ENCODE peak calls at places on chromosomes 11 and 22, in five cellular contexts. Z, I, M, E and T are unnamed samples.

GRCh38 chr11:93236741-93237675 is 39.2 kb upstream of the SLC36A4 start:
- DNase-seq in Z (no peak), I (peak), M (no peak), E (peak), T (peak)

GRCh38 chr22:26597480-26597879 is 7.5 kb upstream of the TPST2 start:
- DNase-seq in Z (no peak), I (no peak), M (no peak), E (no peak), T (no peak)

GRCh38 chr22:37212174-37212906 is at the start of gene SSTR3:
- DNase-seq in Z (peak), I (peak), M (no peak), E (no peak), T (no peak)

GRCh38 chr11:78138694-78139421 is 568 bp downstream of the ALG8 start:
- DNase-seq in Z (peak), I (no peak), M (no peak), E (peak), T (no peak)

GRCh38 chr11:102912482-102912830 is 37.7 kb upstream of the MMP12 start:
- DNase-seq in Z (no peak), I (no peak), M (no peak), E (no peak), T (no peak)

GRCh38 chr22:45788530-45788929 is 116.9 kb downstream of the ATXN10 start:
- DNase-seq in Z (no peak), I (no peak), M (no peak), E (no peak), T (no peak)

GRCh38 chr11:134854391-134854991 is 442.4 kb upstream of the B3GAT1 start:
- DNase-seq in Z (no peak), I (no peak), M (no peak), E (no peak), T (no peak)

GRCh38 chr22:27863001-27863400 is 56.1 kb downstream of the PITPNB start:
- DNase-seq in Z (no peak), I (no peak), M (no peak), E (no peak), T (no peak)

GRCh38 chr11:27571151-27571840 is 64.7 kb upstream of the LIN7C start:
- DNase-seq in Z (no peak), I (no peak), M (no peak), E (no peak), T (no peak)

GRCh38 chr11:1557904-1558831 is 13.9 kb downstream of the DUSP8 start:
- DNase-seq in Z (no peak), I (peak), M (no peak), E (peak), T (peak)

GRCh38 chr11:2529636-2530035 is 84.8 kb downstream of the KCNQ1 start:
- DNase-seq in Z (peak), I (peak), M (no peak), E (no peak), T (no peak)

GRCh38 chr11:100827934-100828661 is 141.0 kb downstream of the ARHGAP42 start:
- DNase-seq in Z (no peak), I (peak), M (no peak), E (peak), T (no peak)

GRCh38 chr11:13297917-13298356 is 20.3 kb downstream of the BMAL1 start:
- DNase-seq in Z (no peak), I (no peak), M (no peak), E (no peak), T (no peak)

GRCh38 chr22:33555814-33556522 is 364.3 kb downstream of the LARGE1 start:
- DNase-seq in Z (no peak), I (no peak), M (no peak), E (no peak), T (no peak)

GRCh38 chr11:63567044-63567840 is 4.1 kb upstream of the PLAAT2 start:
- DNase-seq in Z (peak), I (peak), M (no peak), E (peak), T (peak)

GRCh38 chr11:128247235-128247594 is 340.1 kb downstream of the ETS1 start:
- DNase-seq in Z (no peak), I (no peak), M (no peak), E (no peak), T (no peak)

GRCh38 chr11:102830328-102830727 is 13.1 kb downstream of the MMP3 start:
- DNase-seq in Z (no peak), I (no peak), M (no peak), E (no peak), T (no peak)

DNA sequence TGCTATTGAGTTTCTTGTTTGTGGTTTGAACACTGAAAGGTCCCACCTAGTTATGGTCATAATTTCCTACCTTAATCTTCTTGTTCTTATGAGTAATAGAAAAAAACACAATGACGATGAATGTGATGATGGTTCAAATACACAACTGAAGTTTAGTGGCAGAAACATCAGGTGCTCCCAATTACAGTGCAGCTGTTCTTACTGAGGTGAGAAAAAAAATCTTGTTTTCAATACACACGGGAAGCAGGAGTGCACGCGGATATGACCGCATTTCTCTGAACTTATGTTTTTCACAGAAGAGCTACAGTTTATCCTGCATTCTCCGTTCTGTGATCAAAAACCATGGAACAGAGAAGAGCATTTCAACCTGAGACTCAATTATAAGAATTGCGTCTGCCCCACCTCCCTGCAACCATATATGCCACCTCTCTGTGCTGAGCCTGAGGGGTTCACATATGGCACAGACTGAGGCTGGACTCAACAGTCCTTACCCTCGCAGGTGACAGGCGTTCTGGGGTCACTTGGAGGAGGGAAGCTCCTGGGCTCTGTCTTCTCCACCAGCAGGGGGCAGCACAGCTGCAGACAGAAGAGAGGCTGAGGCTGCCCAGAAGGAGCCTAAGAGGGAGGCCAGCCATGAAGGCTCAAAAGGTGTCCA is 99.7 kb upstream of the IGLL5 start:
- DNase-seq in Z (peak), I (peak), M (no peak), E (peak), T (no peak)
- TF ChIP-seq CTCF in Z (peak), I (peak), M (peak), E (peak), T (peak)

DNA sequence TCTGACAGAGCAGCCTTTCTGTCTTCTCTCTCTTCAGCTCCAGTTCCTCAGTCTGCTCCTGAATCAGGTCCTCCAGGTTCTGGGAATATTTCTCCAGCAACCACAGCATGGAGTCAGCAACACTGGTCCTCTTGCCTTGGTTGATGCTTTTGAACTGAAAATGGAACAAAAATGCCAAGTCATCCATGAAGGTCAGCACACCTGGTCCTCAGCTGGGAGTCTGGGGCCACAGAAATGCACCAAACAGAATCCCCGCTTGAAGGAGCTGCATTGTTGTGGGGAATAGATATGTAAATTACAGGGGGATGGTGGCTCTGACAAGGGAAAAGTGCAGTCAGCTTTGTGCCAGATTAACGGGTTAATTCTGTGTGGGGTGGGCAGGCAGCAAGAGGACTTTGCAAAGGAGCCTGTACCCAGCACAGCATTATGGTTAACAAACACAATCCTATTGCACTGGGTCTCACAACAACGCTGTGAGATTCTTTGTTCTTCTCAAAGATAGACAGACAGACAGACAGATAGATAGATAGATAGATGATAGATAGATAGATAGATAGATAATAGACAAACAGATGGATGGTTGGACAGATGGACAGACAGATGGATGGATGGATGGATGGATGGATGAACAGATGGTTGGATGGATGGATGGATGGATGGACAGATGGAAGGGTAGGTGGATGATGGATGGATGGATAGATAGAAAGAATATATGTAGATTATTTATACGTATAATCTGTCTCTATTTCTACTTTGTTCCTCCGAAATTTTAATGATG is 33.8 kb upstream of the LRRC32 start:
- DNase-seq in Z (no peak), I (no peak), M (no peak), E (no peak), T (no peak)
- H3K4me3 ChIP-seq in Z (no peak), I (no peak), M (no peak), E (no peak), T (no peak)

GRCh38 chr11:4195909-4196308 is 101.3 kb downstream of the RRM1 start:
- DNase-seq in Z (no peak), I (no peak), M (no peak), E (no peak), T (no peak)

GRCh38 chr11:4194889-4195288 is 100.3 kb downstream of the RRM1 start:
- DNase-seq in Z (no peak), I (no peak), M (no peak), E (no peak), T (no peak)

GRCh38 chr11:4202749-4203148 is 108.2 kb downstream of the RRM1 start:
- DNase-seq in Z (no peak), I (no peak), M (no peak), E (no peak), T (no peak)

GRCh38 chr11:4197112-4197511 is 102.5 kb downstream of the RRM1 start:
- DNase-seq in Z (no peak), I (no peak), M (no peak), E (no peak), T (no peak)
- TF ChIP-seq CTCF in Z (no peak), I (no peak), M (no peak), E (no peak), T (no peak)

GRCh38 chr22:23054531-23055257 is 15.6 kb upstream of the GNAZ start:
- DNase-seq in Z (peak), I (no peak), M (no peak), E (no peak), T (no peak)

GRCh38 chr22:23053912-23054530 is 16.3 kb upstream of the GNAZ start:
- DNase-seq in Z (peak), I (no peak), M (no peak), E (no peak), T (no peak)

GRCh38 chr22:23057331-23057730 is 13.0 kb upstream of the GNAZ start:
- DNase-seq in Z (peak), I (no peak), M (no peak), E (no peak), T (no peak)

GRCh38 chr22:23053051-23053707 is 17.1 kb upstream of the GNAZ start:
- DNase-seq in Z (peak), I (no peak), M (no peak), E (no peak), T (no peak)

DNA sequence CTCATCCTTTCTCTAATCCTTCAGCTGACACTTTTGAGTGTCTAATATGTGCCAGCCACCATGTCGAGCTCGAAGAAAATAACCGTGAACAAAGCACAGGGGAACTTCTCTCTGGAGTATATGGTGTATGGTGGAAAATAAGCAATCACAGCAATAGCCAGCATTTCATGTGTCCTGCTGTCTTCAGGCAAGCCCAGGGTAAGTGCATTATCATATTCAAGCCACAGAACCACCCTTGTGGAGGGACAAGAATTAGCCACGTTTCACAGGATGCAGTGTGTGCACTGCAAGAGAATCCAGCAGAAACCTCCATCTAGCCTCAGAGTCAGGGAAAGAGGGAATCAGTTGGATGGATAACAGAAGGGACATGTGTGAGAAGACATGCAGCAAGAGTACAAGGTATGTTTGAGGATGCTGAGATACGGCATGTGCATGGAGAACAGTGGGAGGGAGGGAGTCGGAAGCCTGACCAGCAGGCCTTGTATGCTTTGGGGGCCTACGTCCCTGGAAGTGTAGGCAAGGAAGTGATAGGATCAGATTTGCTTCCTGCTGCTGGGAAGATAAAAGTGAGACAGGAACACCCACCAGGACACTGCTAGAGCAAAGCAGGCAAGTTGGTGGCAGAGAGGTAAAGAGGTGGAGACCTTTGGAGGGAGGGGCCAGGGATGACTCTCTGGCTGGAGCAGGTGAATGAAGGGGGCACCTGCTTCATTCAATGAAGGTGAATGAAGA is 14.7 kb upstream of the GNAZ start:
- DNase-seq in Z (no peak), I (no peak), M (no peak), E (no peak), T (no peak)
- H3K4me3 ChIP-seq in Z (no peak), I (no peak), M (no peak), E (no peak), T (no peak)

GRCh38 chr11:83306385-83307080 is 20.4 kb upstream of the CCDC90B start:
- DNase-seq in Z (no peak), I (no peak), M (no peak), E (no peak), T (no peak)

GRCh38 chr11:83310718-83311117 is 24.6 kb upstream of the CCDC90B start:
- DNase-seq in Z (no peak), I (no peak), M (no peak), E (no peak), T (no peak)
- TF ChIP-seq CTCF in Z (no peak), I (no peak), M (no peak), E (no peak), T (no peak)

GRCh38 chr11:66466225-66467033 is at the start of gene PELI3:
- DNase-seq in Z (peak), I (peak), M (peak), E (peak), T (peak)

GRCh38 chr11:66465371-66466224 is 1.1 kb upstream of the PELI3 start:
- DNase-seq in Z (no peak), I (no peak), M (no peak), E (no peak), T (no peak)

GRCh38 chr11:66467034-66467659 is 442 bp downstream of the PELI3 start:
- DNase-seq in Z (peak), I (peak), M (no peak), E (peak), T (no peak)

GRCh38 chr11:66462911-66463310 is 3.8 kb upstream of the PELI3 start:
- DNase-seq in Z (no peak), I (no peak), M (no peak), E (no peak), T (no peak)

GRCh38 chr11:66464916-66465315 is 1.8 kb upstream of the PELI3 start:
- DNase-seq in Z (no peak), I (no peak), M (no peak), E (no peak), T (no peak)
- H3K4me3 ChIP-seq in Z (no peak), I (no peak), M (no peak), E (no peak), T (no peak)

GRCh38 chr11:73360743-73361369 is 15.3 kb upstream of the RELT start:
- DNase-seq in Z (no peak), I (no peak), M (no peak), E (no peak), T (no peak)
- TF ChIP-seq CTCF in Z (no peak), I (no peak), M (no peak), E (no peak), T (no peak)

GRCh38 chr11:3859373-3859881 is 4.0 kb downstream of the STIM1 start:
- DNase-seq in Z (no peak), I (peak), M (no peak), E (no peak), T (no peak)
- H3K4me3 ChIP-seq in Z (peak), I (no peak), M (peak), E (no peak), T (no peak)

GRCh38 chr22:20946991-20947390 is 20.1 kb upstream of the AIFM3 start:
- DNase-seq in Z (no peak), I (no peak), M (no peak), E (no peak), T (no peak)

GRCh38 chr22:20944042-20944441 is 23.0 kb upstream of the AIFM3 start:
- DNase-seq in Z (no peak), I (no peak), M (no peak), E (no peak), T (no peak)

GRCh38 chr22:20945578-20945934 is 21.5 kb upstream of the AIFM3 start:
- DNase-seq in Z (no peak), I (no peak), M (no peak), E (no peak), T (no peak)

GRCh38 chr22:20948450-20948849 is 18.6 kb upstream of the AIFM3 start:
- DNase-seq in Z (peak), I (no peak), M (no peak), E (no peak), T (no peak)

DNA sequence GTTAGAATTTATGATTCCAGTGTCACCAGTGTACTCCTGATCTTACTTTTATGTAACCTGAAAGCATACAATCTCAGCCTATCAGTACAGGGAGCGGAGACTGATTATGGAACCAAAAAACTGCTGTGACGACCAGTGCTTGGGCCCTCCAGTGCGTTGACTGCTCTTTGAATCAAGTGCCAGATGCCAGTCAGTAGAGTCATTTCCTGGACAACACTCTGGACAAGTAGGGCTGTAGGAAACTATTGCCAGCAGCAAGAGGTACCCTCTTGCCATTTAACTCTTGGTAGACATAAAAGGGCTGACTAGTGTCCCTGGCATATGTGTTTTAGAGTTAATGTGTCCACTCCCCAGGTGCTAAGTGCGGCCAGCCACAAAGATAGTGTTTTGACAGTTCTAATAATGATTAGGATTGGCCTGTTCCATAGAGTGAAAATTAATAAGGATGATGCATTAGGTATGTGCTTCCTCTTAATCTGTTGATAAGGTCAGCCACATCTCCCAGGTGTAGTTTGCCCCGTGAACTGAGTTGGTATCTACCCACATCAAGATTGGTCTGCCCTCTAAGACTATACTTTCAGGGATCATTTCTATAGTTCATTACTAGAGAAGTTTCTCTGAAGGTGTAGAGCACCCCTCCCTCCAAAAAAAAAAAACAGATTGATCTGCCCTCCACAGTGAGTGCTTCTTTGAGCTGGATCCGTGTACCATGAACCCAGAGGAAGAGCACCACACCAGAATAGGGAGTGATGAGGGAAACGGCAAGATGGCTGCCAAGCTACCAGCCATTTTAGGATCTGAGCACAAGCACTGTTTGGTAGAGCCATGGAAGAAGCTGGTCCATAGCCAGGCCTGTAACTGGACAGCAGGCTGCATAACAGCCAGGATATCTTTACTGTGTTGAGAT is 20.7 kb upstream of the AIFM3 start:
- DNase-seq in Z (no peak), I (no peak), M (no peak), E (no peak), T (no peak)
- TF ChIP-seq CTCF in Z (no peak), I (no peak), M (no peak), E (no peak), T (no peak)